ENCODE peak calls at places on chromosomes 3 and 15, in nine cellular contexts. B, E, X, Y, O, P, H, W and V are unnamed samples.
A peak's percentile ranks its signal among the peaks of the same experiment; 100 is the strongest.

GRCh38 chr3:158352551-158352950 is 218.4 kb upstream of the MLF1 start:
- DNase-seq in P (no peak), E (no peak), W (no peak), Y (peak; percentile 59), B (no peak), X (no peak), H (peak; percentile 73), O (no peak), V (no peak)

GRCh38 chr15:78325092-78325843 is 14.9 kb upstream of the CRABP1 start:
- DNase-seq in Y (no peak), P (no peak), B (no peak), H (no peak), W (no peak), O (no peak), X (no peak), E (no peak), V (no peak)

GRCh38 chr3:138003069-138003468 is 6.9 kb upstream of the CLDN18 start:
- DNase-seq in Y (no peak), H (no peak), W (no peak), B (no peak), P (no peak), O (no peak), E (no peak), X (no peak), V (no peak)

GRCh38 chr3:45865568-45865955 is 20.8 kb upstream of the CCR9 start:
- DNase-seq in X (no peak), E (no peak), O (no peak), P (no peak), H (no peak), W (no peak), B (no peak), Y (no peak), V (no peak)

GRCh38 chr3:134473868-134474546 is 11.8 kb downstream of the ANAPC13 start:
- DNase-seq in H (peak; percentile 74), X (no peak), O (peak; percentile 71), P (peak; percentile 52), E (peak; percentile 66), W (peak; percentile 66), B (peak; percentile 91), Y (peak; percentile 80), V (peak; percentile 72)

GRCh38 chr15:36925671-36926421 is 174.5 kb downstream of the MEIS2 start:
- DNase-seq in B (no peak), H (no peak), E (no peak), Y (no peak), W (no peak), O (no peak), X (no peak), P (no peak), V (no peak)

GRCh38 chr3:26962419-26963355 is 340.1 kb downstream of the LRRC3B start:
- DNase-seq in P (no peak), H (no peak), B (peak; percentile 26), X (no peak), Y (no peak), E (no peak), O (no peak), W (no peak), V (no peak)

GRCh38 chr3:24128195-24129005 is 183.3 kb downstream of the NR1D2 start:
- DNase-seq in Y (no peak), W (no peak), B (no peak), X (no peak), H (no peak), P (no peak), E (no peak), O (no peak), V (no peak)

GRCh38 chr3:148459931-148460513 is 237.7 kb upstream of the AGTR1 start:
- DNase-seq in X (no peak), H (peak; percentile 8), O (no peak), P (no peak), B (no peak), W (no peak), Y (peak; percentile 19), E (no peak), V (no peak)

GRCh38 chr3:142633073-142633472 is 36.9 kb downstream of the PLS1 start:
- DNase-seq in E (no peak), P (no peak), Y (no peak), X (no peak), B (no peak), O (no peak), W (no peak), H (no peak), V (no peak)

GRCh38 chr3:175573226-175573625 is 714.1 kb downstream of the NAALADL2 start:
- DNase-seq in E (no peak), P (no peak), X (no peak), B (no peak), Y (no peak), H (no peak), O (no peak), W (no peak), V (no peak)

GRCh38 chr3:45509768-45510129 is 84.8 kb upstream of the LIMD1 start:
- DNase-seq in P (no peak), O (no peak), E (no peak), W (no peak), X (no peak), H (no peak), Y (no peak), B (no peak), V (no peak)

GRCh38 chr3:34396288-34396687 is 597.9 kb downstream of the PDCD6IP start:
- DNase-seq in B (no peak), E (no peak), H (no peak), Y (no peak), O (no peak), W (no peak), X (peak; percentile 70), P (no peak), V (no peak)